ENCODE peak calls at places on chromosomes 3 and 15, in six cellular contexts. One of them, this sample, is unnamed.

GRCh38 chr15:100833432-100834389 is 45.9 kb upstream of the ALDH1A3 start:
- ATAC-seq in upper lobe of left lung: no peak
- ATAC-seq in HepG2: no peak
- ATAC-seq in A549: no peak
- ATAC-seq in K562: no peak
- ATAC-seq in GM12878: peak; percentile 67
- ATAC-seq in this sample: no peak

GRCh38 chr3:101279162-101279561 is 41.2 kb downstream of the IMPG2 start:
- ATAC-seq in HepG2: no peak
- ATAC-seq in upper lobe of left lung: no peak
- ATAC-seq in GM12878: no peak
- ATAC-seq in K562: no peak
- ATAC-seq in A549: no peak
- ATAC-seq in this sample: no peak

GRCh38 chr15:61974759-61975158 is 85.5 kb downstream of the VPS13C start:
- ATAC-seq in K562: no peak
- ATAC-seq in upper lobe of left lung: no peak
- ATAC-seq in GM12878: no peak
- ATAC-seq in A549: no peak
- ATAC-seq in HepG2: no peak
- ATAC-seq in this sample: no peak

GRCh38 chr3:104604326-104605010 is 762.2 kb upstream of the ALCAM start:
- ATAC-seq in K562: no peak
- ATAC-seq in A549: no peak
- ATAC-seq in GM12878: peak; percentile 46
- ATAC-seq in HepG2: peak; percentile 41
- ATAC-seq in upper lobe of left lung: no peak
- ATAC-seq in this sample: no peak

GRCh38 chr3:56629451-56629850 is 53.6 kb downstream of the TASOR start:
- ATAC-seq in K562: no peak
- ATAC-seq in A549: peak; percentile 27
- ATAC-seq in upper lobe of left lung: no peak
- ATAC-seq in GM12878: peak; percentile 44
- ATAC-seq in HepG2: peak; percentile 56
- ATAC-seq in this sample: no peak

GRCh38 chr3:129371041-129371826 is 57.2 kb downstream of the EFCAB12 start:
- ATAC-seq in A549: peak; percentile 52
- ATAC-seq in GM12878: no peak
- ATAC-seq in K562: peak; percentile 27
- ATAC-seq in upper lobe of left lung: no peak
- ATAC-seq in HepG2: peak; percentile 34
- ATAC-seq in this sample: no peak

GRCh38 chr15:89023311-89023961 is 64.8 kb upstream of the ABHD2 start:
- ATAC-seq in HepG2: no peak
- ATAC-seq in A549: no peak
- ATAC-seq in GM12878: no peak
- ATAC-seq in K562: no peak
- ATAC-seq in upper lobe of left lung: no peak
- ATAC-seq in this sample: no peak

GRCh38 chr3:47705391-47705790 is 76.3 kb downstream of the SMARCC1 start:
- ATAC-seq in A549: no peak
- ATAC-seq in K562: no peak
- ATAC-seq in HepG2: no peak
- ATAC-seq in upper lobe of left lung: no peak
- ATAC-seq in GM12878: no peak
- ATAC-seq in this sample: no peak

GRCh38 chr3:67171841-67172240 is 173.7 kb downstream of the KBTBD8 start:
- ATAC-seq in K562: no peak
- ATAC-seq in A549: no peak
- ATAC-seq in GM12878: no peak
- ATAC-seq in upper lobe of left lung: no peak
- ATAC-seq in HepG2: no peak
- ATAC-seq in this sample: no peak

GRCh38 chr3:56753206-56753605 is 48.5 kb downstream of the ARHGEF3 start:
- ATAC-seq in upper lobe of left lung: no peak
- ATAC-seq in K562: no peak
- ATAC-seq in GM12878: peak; percentile 96
- ATAC-seq in A549: no peak
- ATAC-seq in HepG2: no peak
- ATAC-seq in this sample: no peak

DNA sequence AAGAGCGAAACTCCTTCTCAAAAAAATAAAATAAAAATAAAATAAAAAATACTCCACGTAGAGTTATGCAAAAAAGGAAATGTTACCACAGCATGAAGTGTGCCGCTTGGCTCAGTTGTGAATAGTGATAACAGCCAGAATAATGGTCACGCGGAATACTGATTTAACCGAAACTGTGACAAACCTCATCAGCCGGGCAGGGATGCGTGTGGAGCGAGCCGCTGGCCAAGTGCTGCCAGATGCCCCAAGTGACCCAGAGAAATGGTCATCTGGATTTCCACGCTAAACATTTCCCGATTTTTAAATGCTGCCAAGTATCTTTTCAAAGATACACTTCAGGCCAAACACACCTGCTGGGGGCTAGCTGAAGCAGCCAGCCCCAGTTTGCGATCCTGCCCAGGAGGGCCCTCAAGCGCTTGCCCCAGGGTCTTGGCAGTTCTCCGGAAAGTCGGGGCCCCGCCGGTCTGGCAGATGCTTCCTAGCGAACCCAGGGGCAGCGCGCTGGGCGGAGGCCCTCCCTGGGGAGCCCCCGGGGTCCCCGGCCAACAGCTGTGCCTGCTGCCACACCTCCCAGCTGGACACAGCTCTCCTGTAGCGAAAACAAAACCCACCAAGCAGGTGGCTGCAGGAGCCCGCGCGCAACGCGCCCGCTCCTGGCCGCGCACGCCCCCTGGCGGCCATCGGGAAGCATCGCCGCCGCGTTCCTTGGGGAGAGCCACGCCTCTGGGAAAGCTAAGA is 35.1 kb downstream of the CMTM6 start:
- ATAC-seq in A549: peak; percentile 95
- ATAC-seq in HepG2: no peak
- ATAC-seq in upper lobe of left lung: peak; percentile 95
- ATAC-seq in K562: peak; percentile 99
- ATAC-seq in GM12878: peak; percentile 80
- ATAC-seq in this sample: peak; percentile 81
- H3K4me3 ChIP-seq in A549: no peak overlapping the region
- H3K4me3 ChIP-seq in HepG2: no peak overlapping the region
- H3K4me3 ChIP-seq in upper lobe of left lung: peak overlapping the region; percentile 3
- H3K4me3 ChIP-seq in K562: no peak overlapping the region
- H3K4me3 ChIP-seq in GM12878: peak overlapping the region; percentile 43
- H3K4me3 ChIP-seq in this sample: peak overlapping the region; percentile 21

DNA sequence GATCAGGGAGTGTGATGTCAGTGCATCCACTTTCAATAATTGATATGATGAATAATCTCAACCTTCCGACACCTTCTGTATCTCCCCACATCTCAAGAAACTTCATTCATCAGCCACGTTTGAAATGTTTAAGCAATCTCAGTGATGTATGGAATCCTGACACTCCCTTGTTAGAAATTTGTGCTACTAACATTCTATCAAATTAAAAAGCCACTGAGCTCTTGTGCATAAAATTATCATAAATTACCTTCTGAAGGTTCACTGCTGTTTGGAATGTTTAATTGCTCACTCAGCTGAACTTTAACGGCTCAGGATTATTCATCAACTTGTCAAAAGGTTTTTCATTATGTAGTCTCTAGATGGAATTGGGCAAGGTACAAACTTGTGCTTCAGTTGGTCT is 108.4 kb upstream of the DPH6 start:
- ATAC-seq in K562: no peak
- ATAC-seq in A549: no peak
- ATAC-seq in GM12878: no peak
- ATAC-seq in upper lobe of left lung: no peak
- ATAC-seq in HepG2: no peak
- ATAC-seq in this sample: no peak
- TF ChIP-seq EP300 in K562: no peak
- TF ChIP-seq EP300 in A549: no peak
- TF ChIP-seq EP300 in GM12878: no peak
- TF ChIP-seq EP300 in upper lobe of left lung: no peak
- TF ChIP-seq EP300 in HepG2: no peak
- TF ChIP-seq EP300 in this sample: no peak

GRCh38 chr3:4491873-4492239 is 1.3 kb upstream of the ITPR1 start:
- ATAC-seq in GM12878: no peak
- ATAC-seq in K562: no peak
- ATAC-seq in HepG2: no peak
- ATAC-seq in A549: no peak
- ATAC-seq in upper lobe of left lung: no peak
- ATAC-seq in this sample: no peak
- H3K27ac ChIP-seq in GM12878: no peak overlapping the region
- H3K27ac ChIP-seq in K562: no peak overlapping the region
- H3K27ac ChIP-seq in HepG2: peak overlapping the region; percentile 80
- H3K27ac ChIP-seq in A549: no peak overlapping the region
- H3K27ac ChIP-seq in upper lobe of left lung: no peak overlapping the region
- H3K27ac ChIP-seq in this sample: peak overlapping the region; percentile 96

GRCh38 chr3:160611141-160611540 is 45.8 kb upstream of the KPNA4 start:
- ATAC-seq in upper lobe of left lung: no peak
- ATAC-seq in K562: no peak
- ATAC-seq in GM12878: no peak
- ATAC-seq in HepG2: no peak
- ATAC-seq in A549: no peak
- ATAC-seq in this sample: no peak
- H3K4me3 ChIP-seq in upper lobe of left lung: no peak overlapping the region
- H3K4me3 ChIP-seq in K562: no peak overlapping the region
- H3K4me3 ChIP-seq in GM12878: no peak overlapping the region
- H3K4me3 ChIP-seq in HepG2: no peak overlapping the region
- H3K4me3 ChIP-seq in A549: no peak overlapping the region
- H3K4me3 ChIP-seq in this sample: no peak overlapping the region

This sample was measured in gastroesophageal sphincter.